ENCODE peak calls at places on chromosomes 7 and 10, in four cellular contexts. Z, H, Y and W are unnamed samples. For H3K27me3, the result is how much of the 10 kb centered on the place peaks cover.

GRCh38 chr10:490256-490655 is 199.2 kb downstream of the DIP2C start:
- DNase-seq in Y (peak), H (no peak), Z (no peak), W (no peak)

GRCh38 chr7:154627571-154628290 is 375.2 kb downstream of the PAXIP1 start:
- DNase-seq in H (no peak), Z (no peak), Y (no peak), W (no peak)

GRCh38 chr10:48506147-48506917 is 98.5 kb downstream of the ARHGAP22 start:
- DNase-seq in H (peak), Y (no peak), Z (peak), W (peak)

GRCh38 chr10:454860-455259 is 234.6 kb downstream of the DIP2C start:
- DNase-seq in Z (no peak), H (no peak), Y (no peak), W (no peak)

GRCh38 chr10:4498763-4499251 is 327.2 kb upstream of the AKR1E2 start:
- DNase-seq in Z (no peak), Y (no peak), H (no peak), W (no peak)

GRCh38 chr10:117441812-117442443 is 66.7 kb upstream of the PDZD8 start:
- DNase-seq in H (no peak), Z (no peak), Y (no peak), W (no peak)

GRCh38 chr7:55024776-55025175 is 6.0 kb downstream of the EGFR start:
- DNase-seq in Z (no peak), H (no peak), Y (no peak), W (no peak)

GRCh38 chr7:55271069-55271468 is 94.1 kb upstream of the LANCL2 start:
- DNase-seq in Y (no peak), Z (no peak), H (peak), W (no peak)

GRCh38 chr7:117873056-117873932 is at the start of gene CTTNBP2:
- DNase-seq in H (peak), Z (peak), Y (peak), W (no peak)

GRCh38 chr7:49294611-49295010 is 370.3 kb downstream of the CDC14C start:
- DNase-seq in Z (no peak), H (no peak), Y (no peak), W (no peak)

GRCh38 chr10:70476249-70477035 is 2.1 kb upstream of the PALD1 start:
- DNase-seq in Z (no peak), Y (no peak), H (no peak), W (no peak)

GRCh38 chr7:151448261-151449252 is 8.6 kb upstream of the CRYGN start:
- DNase-seq in H (peak), Y (peak), Z (peak), W (peak)

GRCh38 chr10:43027331-43027955 is 49.4 kb upstream of the RET start:
- DNase-seq in Y (no peak), Z (no peak), H (peak), W (no peak)

GRCh38 chr10:132942101-132942739 is at the start of gene CFAP46:
- DNase-seq in H (peak), Y (no peak), Z (peak), W (no peak)

GRCh38 chr7:139026551-139026950 is 9.3 kb downstream of the ZC3HAV1L start:
- DNase-seq in Y (no peak), Z (no peak), H (no peak), W (no peak)

GRCh38 chr10:15658099-15658702 is 61.5 kb downstream of the ITGA8 start:
- DNase-seq in Z (no peak), Y (no peak), H (no peak), W (no peak)

GRCh38 chr10:5963071-5963470 is 14.3 kb downstream of the IL15RA start:
- DNase-seq in Z (no peak), Y (no peak), H (no peak), W (no peak)

GRCh38 chr7:149475121-149476045 is 14.5 kb upstream of the ZNF777 start:
- DNase-seq in Z (no peak), Y (no peak), H (no peak), W (no peak)

GRCh38 chr7:31957090-31957720 is 113.0 kb downstream of the PDE1C start:
- DNase-seq in Y (no peak), Z (no peak), H (no peak), W (no peak)

GRCh38 chr7:150800576-150801241 is at the start of gene TMEM176A:
- DNase-seq in H (peak), Z (peak), Y (no peak), W (no peak)

GRCh38 chr7:139479620-139480019 is 3.9 kb downstream of the KLRG2 start:
- DNase-seq in H (no peak), Z (no peak), Y (no peak), W (no peak)

GRCh38 chr10:124290095-124290795 is 128.5 kb downstream of the OAT start:
- DNase-seq in Y (no peak), Z (no peak), H (no peak), W (no peak)

GRCh38 chr10:101217450-101218281 is 11.6 kb downstream of the LBX1 start:
- DNase-seq in Y (no peak), H (peak), Z (no peak), W (no peak)

GRCh38 chr7:45543470-45543869 is 30.7 kb upstream of the ADCY1 start:
- DNase-seq in Y (no peak), Z (no peak), H (no peak), W (no peak)

GRCh38 chr7:131819891-131820290 is 263.5 kb upstream of the PODXL start:
- DNase-seq in Y (no peak), H (peak), Z (peak), W (no peak)

GRCh38 chr10:77247076-77247561 is 390.5 kb downstream of the KCNMA1 start:
- DNase-seq in Z (no peak), H (no peak), Y (no peak), W (no peak)

GRCh38 chr10:46026106-46026505 is 4.3 kb downstream of the NCOA4 start:
- DNase-seq in H (no peak), Z (no peak), Y (no peak), W (no peak)

GRCh38 chr7:78055160-78055559 is 256.6 kb downstream of the PHTF2 start:
- DNase-seq in Z (no peak), Y (no peak), H (no peak), W (no peak)

GRCh38 chr10:121033371-121033770 is 182.2 kb downstream of the WDR11 start:
- DNase-seq in H (no peak), Z (no peak), Y (no peak), W (no peak)

GRCh38 chr10:29642996-29643395 is 8.2 kb upstream of the SVIL start:
- DNase-seq in H (no peak), Z (no peak), Y (no peak), W (no peak)

GRCh38 chr7:87231243-87231642 is 11.7 kb upstream of the TMEM243 start:
- DNase-seq in H (no peak), Y (no peak), Z (no peak), W (no peak)

GRCh38 chr7:106041140-106041717 is 70.9 kb downstream of the SYPL1 start:
- DNase-seq in Y (no peak), Z (peak), H (peak), W (no peak)

GRCh38 chr7:116421298-116421697 is 78.2 kb upstream of the CAV2 start:
- DNase-seq in Y (no peak), H (no peak), Z (no peak), W (no peak)

GRCh38 chr7:90320014-90320413 is 1.1 kb downstream of the FAM237B start:
- DNase-seq in H (no peak), Y (no peak), Z (no peak), W (no peak)
- H3K27me3 ChIP-seq in H (under half), Y (under half), Z (under half), W (under half)

DNA sequence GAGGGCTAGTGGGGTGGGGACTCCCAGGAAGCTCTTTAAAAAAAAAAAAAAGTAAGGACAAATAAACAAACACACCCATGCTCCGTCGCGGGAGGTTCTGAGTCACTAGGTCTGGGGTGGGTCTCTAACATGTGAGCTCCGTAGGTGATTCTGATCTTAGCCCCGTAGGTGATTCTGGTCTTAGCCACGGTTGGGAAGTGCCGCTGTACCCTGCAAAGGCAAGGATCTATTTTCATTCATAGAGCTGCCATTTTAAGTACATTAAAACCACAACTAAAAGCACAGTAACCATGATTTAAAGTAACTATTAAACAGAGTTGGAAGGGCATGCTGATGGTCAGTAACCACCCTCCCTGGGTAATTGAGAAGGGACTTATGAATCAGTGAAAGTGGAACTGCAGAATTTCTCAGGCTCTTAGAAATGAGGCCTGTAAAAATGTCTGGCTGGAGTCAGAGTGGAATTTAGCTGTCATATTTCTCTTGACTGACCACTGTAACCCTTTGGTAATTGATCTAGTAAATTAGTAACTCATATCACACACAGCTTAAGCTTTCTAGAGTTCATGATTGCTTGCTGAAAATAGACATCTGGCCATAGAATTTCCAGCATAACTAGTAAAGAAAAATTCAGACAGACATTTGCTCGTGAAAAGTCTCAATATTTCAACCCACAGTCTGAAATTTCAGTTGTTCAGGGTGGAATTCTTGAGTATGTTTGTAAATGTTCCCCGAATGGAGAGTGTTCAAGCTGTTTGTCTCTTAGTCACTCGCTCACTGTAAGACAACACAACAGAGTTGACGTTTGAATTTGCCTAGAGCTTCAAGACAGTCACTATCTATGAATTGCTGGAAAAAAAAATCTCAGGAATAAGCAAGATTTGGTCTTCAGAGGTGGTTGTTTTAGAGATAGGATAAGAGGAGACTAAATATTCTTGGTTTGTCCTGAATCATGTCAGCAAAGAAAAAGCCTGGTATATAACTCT is 34.2 kb upstream of the TCF7L2 start:
- DNase-seq in Y (no peak), H (peak), Z (no peak), W (no peak)
- H3K27me3 ChIP-seq in Y (under half), H (under half), Z (under half), W (under half)

DNA sequence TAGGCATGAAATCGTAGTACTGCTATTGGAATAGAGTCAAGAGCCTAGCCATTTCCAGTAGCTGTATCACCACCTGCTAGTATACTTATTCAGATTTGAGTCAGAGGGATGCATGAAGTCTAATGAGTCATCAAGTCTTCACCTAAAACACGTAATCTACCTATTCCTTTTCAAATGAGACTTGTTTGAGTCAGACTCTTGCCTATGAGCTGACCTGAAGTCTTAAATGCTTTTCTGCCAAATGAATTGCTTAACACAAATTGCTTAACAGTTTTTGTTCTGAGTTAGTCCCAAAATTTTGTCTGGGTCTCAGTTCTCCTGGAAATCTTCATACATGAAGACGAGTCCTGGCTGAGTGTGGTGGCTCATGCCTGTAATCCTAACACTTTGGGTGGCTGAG is 165.2 kb downstream of the GNAT3 start:
- DNase-seq in Z (no peak), H (no peak), Y (no peak), W (no peak)
- H3K27me3 ChIP-seq in Z (under half), H (under half), Y (under half), W (under half)

GRCh38 chr7:23469961-23470250 is 385 bp downstream of the IGF2BP3 start:
- DNase-seq in Z (peak), Y (no peak), H (no peak), W (no peak)
- H3K27me3 ChIP-seq in Z (under half), Y (under half), H (under half), W (half or more)

GRCh38 chr10:75407716-75408511 is 6.3 kb upstream of the ZNF503 start:
- DNase-seq in Y (no peak), Z (no peak), H (peak), W (no peak)

GRCh38 chr10:75410135-75410787 is 8.7 kb upstream of the ZNF503 start:
- DNase-seq in Y (no peak), H (peak), Z (no peak), W (no peak)

GRCh38 chr10:75407296-75407715 is 5.7 kb upstream of the ZNF503 start:
- DNase-seq in Y (no peak), Z (no peak), H (peak), W (no peak)

GRCh38 chr10:75408512-75408881 is 6.9 kb upstream of the ZNF503 start:
- DNase-seq in Z (no peak), Y (no peak), H (peak), W (no peak)

GRCh38 chr10:75408911-75409885 is 7.6 kb upstream of the ZNF503 start:
- DNase-seq in H (peak), Y (no peak), Z (peak), W (peak)
- H3K27me3 ChIP-seq in H (half or more), Y (under half), Z (under half), W (under half)

GRCh38 chr10:61688551-61689308 is 26.0 kb downstream of the CABCOCO1 start:
- DNase-seq in H (no peak), Y (no peak), Z (no peak), W (no peak)

GRCh38 chr10:61692447-61692846 is 29.7 kb downstream of the CABCOCO1 start:
- DNase-seq in Z (no peak), H (no peak), Y (no peak), W (no peak)
- H3K27me3 ChIP-seq in Z (under half), H (under half), Y (under half), W (under half)

GRCh38 chr7:157077021-157077420 is 61.7 kb upstream of the UBE3C start:
- DNase-seq in Y (no peak), H (no peak), Z (no peak), W (no peak)
- H3K27me3 ChIP-seq in Y (under half), H (under half), Z (under half), W (under half)

GRCh38 chr10:88813200-88813599 is 10.7 kb downstream of the LIPM start:
- DNase-seq in H (no peak), Y (no peak), Z (no peak), W (no peak)
- H3K27me3 ChIP-seq in H (under half), Y (under half), Z (under half), W (under half)

GRCh38 chr7:142806957-142807356 is 36.2 kb downstream of the PRSS2 start:
- DNase-seq in Z (no peak), Y (no peak), H (no peak), W (no peak)
- H3K27me3 ChIP-seq in Z (under half), Y (under half), H (under half), W (under half)

GRCh38 chr7:97019710-97020109 is 4.9 kb downstream of the DLX5 start:
- DNase-seq in Z (no peak), Y (no peak), H (no peak), W (no peak)
- H3K27me3 ChIP-seq in Z (under half), Y (under half), H (half or more), W (half or more)